ENCODE peak calls at places on chromosomes 12 and 14, in four cellular contexts. R is A549, Y is HepG2, D is K562. C is an unnamed sample.

GRCh38 chr14:50007123-50007903 is 109.1 kb downstream of the VCPKMT start:
- DNase-seq in R (peak; percentile 46), D (no peak), Y (no peak), C (no peak)

GRCh38 chr14:106606936-106607335 is 1080.6 kb downstream of the TMEM121 start:
- DNase-seq in D (no peak), R (no peak), Y (no peak), C (no peak)

GRCh38 chr14:72563676-72564075 is 330.2 kb downstream of the DPF3 start:
- DNase-seq in R (no peak), Y (no peak), D (no peak), C (no peak)

GRCh38 chr12:112680993-112681392 is 110.6 kb upstream of the RPH3A start:
- DNase-seq in Y (no peak), R (no peak), D (no peak), C (no peak)

GRCh38 chr14:36955376-36955775 is 217.0 kb downstream of the SLC25A21 start:
- DNase-seq in R (no peak), Y (no peak), D (no peak), C (peak; percentile 10)

GRCh38 chr14:80784824-80785223 is 156.7 kb downstream of the CEP128 start:
- DNase-seq in D (no peak), R (peak; percentile 26), Y (no peak), C (peak; percentile 49)

GRCh38 chr12:109822951-109823411 is 10.2 kb downstream of the TRPV4 start:
- DNase-seq in Y (peak; percentile 73), R (peak; percentile 43), D (no peak), C (no peak)

GRCh38 chr12:56389215-56389850 is 26.7 kb upstream of the APOF start:
- DNase-seq in D (no peak), Y (no peak), R (no peak), C (no peak)

GRCh38 chr14:64475585-64476273 is 10.4 kb downstream of the AKAP5 start:
- DNase-seq in D (no peak), R (no peak), Y (peak; percentile 44), C (no peak)

GRCh38 chr12:129607293-129607692 is 296.5 kb downstream of the TMEM132D start:
- DNase-seq in D (no peak), Y (no peak), R (peak; percentile 7), C (no peak)

GRCh38 chr14:21066882-21067502 is 3.1 kb upstream of the ARHGEF40 start:
- DNase-seq in Y (peak; percentile 48), R (peak; percentile 41), D (peak; percentile 29), C (no peak)

GRCh38 chr12:64008596-64008995 is 164.1 kb downstream of the SRGAP1 start:
- DNase-seq in Y (no peak), R (no peak), D (no peak), C (no peak)

GRCh38 chr12:27123642-27124041 is 41.3 kb upstream of the C12orf71 start:
- DNase-seq in R (peak; percentile 49), D (peak; percentile 11), Y (peak; percentile 27), C (no peak)

GRCh38 chr14:51491776-51492175 is 159.9 kb upstream of the FRMD6 start:
- DNase-seq in R (no peak), Y (no peak), D (no peak), C (no peak)

GRCh38 chr12:4353785-4354208 is 25.7 kb downstream of the FGF23 start:
- DNase-seq in Y (no peak), D (peak; percentile 19), R (peak; percentile 19), C (no peak)

GRCh38 chr14:80959448-80960006 is 4.1 kb downstream of the TSHR start:
- DNase-seq in D (no peak), Y (no peak), R (no peak), C (no peak)

GRCh38 chr12:55978393-55978792 is 4.5 kb downstream of the RAB5B start:
- DNase-seq in Y (no peak), R (no peak), D (no peak), C (no peak)

GRCh38 chr14:64196668-64197411 is 97.3 kb downstream of the ESR2 start:
- DNase-seq in R (no peak), Y (no peak), D (no peak), C (peak; percentile 64)

GRCh38 chr14:99395904-99396530 is 84.6 kb downstream of the SETD3 start:
- DNase-seq in Y (no peak), R (no peak), D (no peak), C (peak; percentile 54)

GRCh38 chr14:99394602-99395001 is 86.1 kb downstream of the SETD3 start:
- DNase-seq in R (no peak), Y (no peak), D (no peak), C (no peak)

GRCh38 chr14:99389171-99389826 is 91.4 kb downstream of the SETD3 start:
- DNase-seq in D (peak; percentile 68), Y (peak; percentile 21), R (peak; percentile 60), C (peak; percentile 10)

GRCh38 chr14:99391671-99392070 is 89.0 kb downstream of the SETD3 start:
- DNase-seq in D (no peak), R (no peak), Y (no peak), C (peak; percentile 44)

DNA sequence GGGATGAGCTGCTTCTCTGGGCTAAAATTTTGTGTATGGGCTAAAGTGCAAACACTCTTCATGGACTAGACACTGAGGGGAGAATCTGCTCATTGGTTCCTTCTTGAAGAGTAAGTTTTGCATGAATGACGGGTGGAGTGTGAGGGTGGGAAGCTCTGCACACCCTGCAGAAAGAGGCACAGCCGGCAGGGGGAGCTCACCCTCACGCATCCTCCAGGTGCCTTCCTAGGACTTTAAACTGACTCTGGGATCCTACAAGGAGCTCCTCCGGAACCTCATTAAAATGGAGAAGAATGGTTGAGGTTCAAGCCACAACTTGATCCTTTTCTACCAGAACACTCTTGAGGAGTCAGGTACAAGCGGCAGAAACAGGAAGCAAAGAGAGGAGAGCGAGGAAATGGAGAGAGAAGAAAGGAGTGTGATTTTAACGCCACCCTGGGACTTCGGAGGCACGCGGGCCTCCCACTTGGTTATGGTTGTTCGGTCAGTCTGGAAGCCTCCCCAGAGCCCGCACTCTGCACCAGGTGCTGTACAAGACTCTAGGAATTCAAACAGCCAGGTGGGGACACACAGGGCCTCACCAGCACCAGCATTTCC is 87.5 kb downstream of the SETD3 start:
- DNase-seq in Y (peak; percentile 23), D (peak; percentile 55), R (peak; percentile 56), C (peak; percentile 31)
- TF ChIP-seq MAFK in Y (no peak), D (no peak), R (no peak), C (no peak)

GRCh38 chr12:29160230-29160629 is 11.2 kb downstream of the FAR2 start:
- DNase-seq in R (no peak), Y (no peak), D (no peak), C (no peak)

GRCh38 chr12:29158364-29158763 is 9.3 kb downstream of the FAR2 start:
- DNase-seq in Y (no peak), D (no peak), R (no peak), C (no peak)

GRCh38 chr12:29159690-29160089 is 10.6 kb downstream of the FAR2 start:
- DNase-seq in D (no peak), R (no peak), Y (no peak), C (no peak)

GRCh38 chr12:29155079-29155478 is 6.0 kb downstream of the FAR2 start:
- DNase-seq in R (no peak), Y (no peak), D (peak; percentile 28), C (no peak)

DNA sequence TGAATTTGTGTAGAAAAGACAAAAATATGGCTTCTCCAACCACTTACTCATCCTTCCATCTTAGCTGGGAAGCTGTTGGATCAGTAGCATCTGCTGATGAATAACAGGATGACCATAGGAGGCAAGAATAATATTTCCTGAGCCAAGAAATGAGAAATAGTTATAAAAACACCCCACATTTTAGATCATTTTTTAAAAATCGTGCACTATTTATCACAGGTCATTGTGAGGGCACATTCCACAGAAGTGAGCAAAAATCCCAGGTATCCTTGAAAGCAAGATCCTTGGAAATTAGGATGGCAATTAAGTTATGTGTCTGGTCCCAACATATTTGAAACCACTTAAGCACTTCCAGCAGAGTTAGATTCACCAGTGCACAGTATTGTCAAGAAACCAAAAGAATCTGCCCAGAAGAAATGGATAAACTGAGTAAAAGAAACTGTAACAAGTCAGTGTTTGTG is 8.4 kb downstream of the FAR2 start:
- DNase-seq in Y (no peak), D (no peak), R (no peak), C (peak; percentile 33)
- TF ChIP-seq SMC3 in Y (no peak), D (no peak), R (no peak), C (no peak)

GRCh38 chr12:50425859-50426258 is 25.2 kb downstream of the LARP4 start:
- DNase-seq in D (no peak), Y (no peak), R (no peak), C (no peak)
- TF ChIP-seq MAFK in D (no peak), Y (no peak), R (no peak), C (no peak)

GRCh38 chr14:61103541-61104339 is 122.7 kb downstream of the SLC38A6 start:
- DNase-seq in R (peak; percentile 92), D (peak; percentile 84), Y (peak; percentile 78), C (peak; percentile 99)
- TF ChIP-seq SMC3 in R (peak; percentile 34), D (no peak), Y (no peak), C (no peak)

GRCh38 chr12:131675126-131676080 is 35.5 kb upstream of the SFSWAP start:
- DNase-seq in Y (no peak), R (no peak), D (no peak), C (no peak)

GRCh38 chr12:131676544-131676943 is 34.3 kb upstream of the SFSWAP start:
- DNase-seq in Y (no peak), R (no peak), D (no peak), C (no peak)

GRCh38 chr12:131674373-131674772 is 36.5 kb upstream of the SFSWAP start:
- DNase-seq in D (no peak), R (no peak), Y (no peak), C (no peak)

GRCh38 chr12:131681257-131681620 is 29.7 kb upstream of the SFSWAP start:
- DNase-seq in Y (no peak), D (no peak), R (no peak), C (no peak)

GRCh38 chr12:131677699-131678098 is 33.2 kb upstream of the SFSWAP start:
- DNase-seq in D (no peak), R (no peak), Y (no peak), C (no peak)
- TF ChIP-seq MAFK in D (no peak), R (no peak), Y (no peak), C (no peak)

DNA sequence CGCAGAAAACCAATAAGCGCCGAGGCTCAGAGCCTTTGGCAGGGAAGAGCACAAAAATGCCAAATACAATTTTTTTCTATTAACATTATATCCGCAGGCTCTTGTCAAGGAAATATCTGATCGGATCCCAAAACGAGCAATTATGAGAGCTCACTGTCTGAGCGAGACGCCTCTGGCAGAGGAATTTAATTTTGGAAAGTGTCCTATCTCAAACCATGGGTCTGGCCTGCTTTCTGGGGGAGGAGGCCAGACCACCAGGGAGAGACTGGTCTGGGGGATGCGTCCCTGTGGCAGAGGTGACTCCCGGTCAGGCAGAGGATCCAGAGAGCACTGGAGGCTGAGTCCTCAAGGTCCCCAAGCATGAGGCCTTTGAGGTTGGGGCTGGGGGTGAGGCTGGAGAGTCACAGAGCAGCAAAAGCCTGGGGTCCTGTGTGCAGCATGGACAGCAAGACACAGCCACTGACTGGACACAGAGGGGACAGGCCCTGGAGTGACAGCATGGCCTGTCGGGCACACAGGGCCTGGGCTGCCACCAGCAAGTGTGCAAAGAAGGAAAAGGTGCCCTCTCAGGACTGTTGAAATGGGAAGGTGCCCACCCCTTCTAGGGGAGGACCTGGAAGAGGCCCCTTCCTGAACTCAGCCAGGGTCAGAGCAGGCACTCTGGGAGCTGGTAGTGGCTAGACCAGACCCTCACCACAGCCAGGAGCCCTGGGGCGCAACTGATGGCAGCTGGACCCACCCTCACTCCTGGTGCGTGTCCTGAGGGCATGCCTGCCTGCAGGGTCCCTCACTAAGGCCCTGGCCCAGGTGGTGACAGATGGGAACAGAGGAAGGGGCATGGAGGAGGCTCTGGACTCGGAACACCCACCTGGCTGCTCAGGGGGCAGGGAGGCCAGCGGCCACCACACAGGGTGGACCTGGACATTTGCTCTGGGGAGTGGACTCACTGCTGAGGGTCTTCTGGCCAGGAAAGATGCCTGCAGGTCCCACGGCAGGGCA is 342.5 kb upstream of the SFSWAP start:
- DNase-seq in Y (no peak), R (no peak), D (no peak), C (no peak)
- TF ChIP-seq SMC3 in Y (no peak), R (no peak), D (no peak), C (no peak)

C was measured in IMR-90.